ENCODE peak calls at places on chromosomes 5 and 9, in four cellular contexts. N, F, T and M are unnamed samples.

GRCh38 chr5:137710086-137710485 is 25.8 kb downstream of the KLHL3 start:
- DNase-seq in T (peak; percentile 86), F (no peak), N (no peak), M (no peak)

GRCh38 chr9:116269250-116269649 is 115.7 kb downstream of the PAPPA start:
- DNase-seq in F (no peak), N (no peak), T (peak; percentile 63), M (no peak)

GRCh38 chr9:130561056-130561455 is 18.3 kb upstream of the FUBP3 start:
- DNase-seq in N (no peak), T (no peak), F (no peak), M (no peak)

GRCh38 chr9:128406848-128407391 is 13.7 kb upstream of the CERCAM start:
- DNase-seq in T (peak; percentile 41), N (no peak), F (no peak), M (no peak)

GRCh38 chr5:158676642-158677489 is 422.9 kb downstream of the EBF1 start:
- DNase-seq in N (no peak), F (no peak), T (no peak), M (no peak)

GRCh38 chr5:180345186-180345585 is 8.0 kb downstream of the GFPT2 start:
- DNase-seq in N (no peak), T (no peak), F (no peak), M (no peak)

GRCh38 chr5:141843156-141843927 is 34.9 kb downstream of the PCDH1 start:
- DNase-seq in N (no peak), F (no peak), T (peak; percentile 55), M (no peak)

GRCh38 chr5:123105882-123106281 is 16.8 kb downstream of the PRDM6 start:
- DNase-seq in N (no peak), F (no peak), T (no peak), M (no peak)

GRCh38 chr5:55994502-55994997 is at the start of gene IL6ST:
- DNase-seq in T (peak; percentile 93), N (peak; percentile 7), F (no peak), M (no peak)

GRCh38 chr5:68332546-68332945 is 117.0 kb downstream of the PIK3R1 start:
- DNase-seq in N (no peak), T (peak; percentile 73), F (no peak), M (no peak)

GRCh38 chr5:68172314-68172713 is 43.2 kb upstream of the PIK3R1 start:
- DNase-seq in F (no peak), T (no peak), N (no peak), M (no peak)

GRCh38 chr5:170300361-170301013 is 2.9 kb upstream of the LCP2 start:
- DNase-seq in T (no peak), N (no peak), F (no peak), M (no peak)

GRCh38 chr5:53418844-53419243 is 61.6 kb upstream of the FST start:
- DNase-seq in N (no peak), F (peak; percentile 85), T (peak; percentile 98), M (no peak)